ENCODE peak calls at places on chromosome 10, in eight cellular contexts. One of them, this sample, is unnamed.

GRCh38 chr10:113128450-113129105 is 178.5 kb downstream of the TCF7L2 start:
- DNase-seq in posterior vena cava: no peak
- DNase-seq in esophagus squamous epithelium: no peak
- DNase-seq in HCEC 1CT: no peak
- DNase-seq in CD8-positive, alpha-beta T cell: no peak
- DNase-seq in ELF-1: peak
- DNase-seq in T-helper 2 cell: no peak
- DNase-seq in astrocyte: no peak
- DNase-seq in this sample: no peak

GRCh38 chr10:88915781-88916180 is 35.7 kb downstream of the STAMBPL1 start:
- DNase-seq in esophagus squamous epithelium: no peak
- DNase-seq in ELF-1: peak
- DNase-seq in posterior vena cava: no peak
- DNase-seq in CD8-positive, alpha-beta T cell: no peak
- DNase-seq in HCEC 1CT: no peak
- DNase-seq in astrocyte: no peak
- DNase-seq in T-helper 2 cell: no peak
- DNase-seq in this sample: no peak

GRCh38 chr10:36681751-36682633 is 443.4 kb upstream of the ANKRD30A start:
- DNase-seq in HCEC 1CT: peak
- DNase-seq in astrocyte: peak
- DNase-seq in T-helper 2 cell: no peak
- DNase-seq in ELF-1: peak
- DNase-seq in posterior vena cava: no peak
- DNase-seq in CD8-positive, alpha-beta T cell: no peak
- DNase-seq in esophagus squamous epithelium: no peak
- DNase-seq in this sample: no peak

GRCh38 chr10:132698761-132699391 is 87.1 kb downstream of the NKX6-2 start:
- DNase-seq in esophagus squamous epithelium: no peak
- DNase-seq in T-helper 2 cell: no peak
- DNase-seq in CD8-positive, alpha-beta T cell: no peak
- DNase-seq in ELF-1: no peak
- DNase-seq in astrocyte: no peak
- DNase-seq in posterior vena cava: peak
- DNase-seq in HCEC 1CT: no peak
- DNase-seq in this sample: no peak

GRCh38 chr10:71748671-71749191 is 24.6 kb downstream of the VSIR start:
- DNase-seq in astrocyte: no peak
- DNase-seq in CD8-positive, alpha-beta T cell: peak
- DNase-seq in posterior vena cava: peak
- DNase-seq in HCEC 1CT: no peak
- DNase-seq in esophagus squamous epithelium: peak
- DNase-seq in ELF-1: peak
- DNase-seq in T-helper 2 cell: peak
- DNase-seq in this sample: peak

GRCh38 chr10:74282853-74283205 is 131.8 kb downstream of the ADK start:
- DNase-seq in CD8-positive, alpha-beta T cell: no peak
- DNase-seq in HCEC 1CT: no peak
- DNase-seq in posterior vena cava: no peak
- DNase-seq in ELF-1: no peak
- DNase-seq in astrocyte: peak
- DNase-seq in T-helper 2 cell: no peak
- DNase-seq in esophagus squamous epithelium: no peak
- DNase-seq in this sample: no peak

GRCh38 chr10:34348917-34349509 is 466.1 kb downstream of the PARD3 start:
- DNase-seq in posterior vena cava: no peak
- DNase-seq in HCEC 1CT: no peak
- DNase-seq in esophagus squamous epithelium: no peak
- DNase-seq in astrocyte: no peak
- DNase-seq in T-helper 2 cell: no peak
- DNase-seq in CD8-positive, alpha-beta T cell: no peak
- DNase-seq in ELF-1: no peak
- DNase-seq in this sample: no peak

GRCh38 chr10:6956562-6956961 is 376.5 kb upstream of the PRKCQ start:
- DNase-seq in ELF-1: no peak
- DNase-seq in T-helper 2 cell: no peak
- DNase-seq in astrocyte: no peak
- DNase-seq in HCEC 1CT: no peak
- DNase-seq in esophagus squamous epithelium: no peak
- DNase-seq in CD8-positive, alpha-beta T cell: no peak
- DNase-seq in posterior vena cava: no peak
- DNase-seq in this sample: no peak

GRCh38 chr10:128125416-128125943 is 743 bp downstream of the MKI67 start:
- DNase-seq in HCEC 1CT: no peak
- DNase-seq in astrocyte: no peak
- DNase-seq in posterior vena cava: no peak
- DNase-seq in T-helper 2 cell: no peak
- DNase-seq in ELF-1: peak
- DNase-seq in esophagus squamous epithelium: no peak
- DNase-seq in CD8-positive, alpha-beta T cell: no peak
- DNase-seq in this sample: no peak

GRCh38 chr10:102408728-102409603 is 9.6 kb downstream of the PSD start:
- DNase-seq in HCEC 1CT: no peak
- DNase-seq in posterior vena cava: no peak
- DNase-seq in ELF-1: no peak
- DNase-seq in astrocyte: no peak
- DNase-seq in CD8-positive, alpha-beta T cell: peak
- DNase-seq in esophagus squamous epithelium: no peak
- DNase-seq in T-helper 2 cell: peak
- DNase-seq in this sample: peak

GRCh38 chr10:24518981-24519597 is 204.6 kb downstream of the ARHGAP21 start:
- DNase-seq in ELF-1: peak
- DNase-seq in T-helper 2 cell: no peak
- DNase-seq in posterior vena cava: no peak
- DNase-seq in astrocyte: peak
- DNase-seq in esophagus squamous epithelium: no peak
- DNase-seq in HCEC 1CT: peak
- DNase-seq in CD8-positive, alpha-beta T cell: no peak
- DNase-seq in this sample: no peak

GRCh38 chr10:46558411-46559185 is 2.1 kb upstream of the GPRIN2 start:
- DNase-seq in HCEC 1CT: no peak
- DNase-seq in T-helper 2 cell: no peak
- DNase-seq in posterior vena cava: peak
- DNase-seq in astrocyte: no peak
- DNase-seq in CD8-positive, alpha-beta T cell: no peak
- DNase-seq in ELF-1: no peak
- DNase-seq in esophagus squamous epithelium: no peak
- DNase-seq in this sample: no peak

GRCh38 chr10:77291596-77292505 is 345.8 kb downstream of the KCNMA1 start:
- DNase-seq in astrocyte: no peak
- DNase-seq in T-helper 2 cell: no peak
- DNase-seq in ELF-1: peak
- DNase-seq in CD8-positive, alpha-beta T cell: no peak
- DNase-seq in esophagus squamous epithelium: no peak
- DNase-seq in HCEC 1CT: no peak
- DNase-seq in posterior vena cava: no peak
- DNase-seq in this sample: no peak

GRCh38 chr10:5584895-5585516 is 60.2 kb downstream of the CALML3 start:
- DNase-seq in CD8-positive, alpha-beta T cell: no peak
- DNase-seq in HCEC 1CT: peak
- DNase-seq in T-helper 2 cell: no peak
- DNase-seq in esophagus squamous epithelium: no peak
- DNase-seq in ELF-1: peak
- DNase-seq in astrocyte: peak
- DNase-seq in posterior vena cava: peak
- DNase-seq in this sample: no peak